ENCODE peak calls at places on chromosomes 6 and 20, in seven cellular contexts. One of them, this sample, is unnamed.
A peak's percentile ranks its signal among the peaks of the same experiment; 100 is the strongest.

GRCh38 chr20:37315293-37316110 is 26.0 kb downstream of the MANBAL start:
- DNase-seq in ovary: peak; percentile 89
- DNase-seq in breast epithelium: no peak
- DNase-seq in CD8-positive, alpha-beta T cell: no peak
- DNase-seq in GM13977: peak; percentile 44
- DNase-seq in glutamatergic neuron: no peak
- DNase-seq in Calu3: no peak
- DNase-seq in this sample: peak; percentile 59

GRCh38 chr6:25697537-25698340 is 45.7 kb downstream of the SCGN start:
- DNase-seq in GM13977: no peak
- DNase-seq in CD8-positive, alpha-beta T cell: no peak
- DNase-seq in ovary: no peak
- DNase-seq in breast epithelium: no peak
- DNase-seq in glutamatergic neuron: no peak
- DNase-seq in Calu3: no peak
- DNase-seq in this sample: no peak

GRCh38 chr6:81613606-81614005 is 138.9 kb downstream of the TENT5A start:
- DNase-seq in GM13977: no peak
- DNase-seq in CD8-positive, alpha-beta T cell: no peak
- DNase-seq in ovary: no peak
- DNase-seq in Calu3: no peak
- DNase-seq in glutamatergic neuron: no peak
- DNase-seq in breast epithelium: no peak
- DNase-seq in this sample: no peak

GRCh38 chr6:88455317-88455716 is 289.2 kb upstream of the CNR1 start:
- DNase-seq in Calu3: no peak
- DNase-seq in CD8-positive, alpha-beta T cell: no peak
- DNase-seq in ovary: no peak
- DNase-seq in glutamatergic neuron: no peak
- DNase-seq in breast epithelium: no peak
- DNase-seq in GM13977: no peak
- DNase-seq in this sample: no peak

GRCh38 chr20:62668441-62669027 is 26.2 kb downstream of the SLCO4A1 start:
- DNase-seq in ovary: peak; percentile 80
- DNase-seq in glutamatergic neuron: peak; percentile 87
- DNase-seq in CD8-positive, alpha-beta T cell: no peak
- DNase-seq in breast epithelium: peak; percentile 64
- DNase-seq in Calu3: peak; percentile 89
- DNase-seq in GM13977: peak; percentile 80
- DNase-seq in this sample: peak; percentile 71

GRCh38 chr6:79077680-79078056 is 386 bp downstream of the PHIP start:
- DNase-seq in breast epithelium: peak; percentile 51
- DNase-seq in CD8-positive, alpha-beta T cell: no peak
- DNase-seq in GM13977: peak; percentile 71
- DNase-seq in Calu3: peak; percentile 57
- DNase-seq in ovary: no peak
- DNase-seq in glutamatergic neuron: no peak
- DNase-seq in this sample: peak; percentile 71

GRCh38 chr20:61259741-61260140 is 7.7 kb downstream of the CDH4 start:
- DNase-seq in glutamatergic neuron: no peak
- DNase-seq in CD8-positive, alpha-beta T cell: no peak
- DNase-seq in breast epithelium: no peak
- DNase-seq in ovary: no peak
- DNase-seq in Calu3: no peak
- DNase-seq in GM13977: no peak
- DNase-seq in this sample: no peak

GRCh38 chr20:25178563-25179438 is 16.7 kb upstream of the ENTPD6 start:
- DNase-seq in breast epithelium: no peak
- DNase-seq in glutamatergic neuron: no peak
- DNase-seq in Calu3: peak; percentile 26
- DNase-seq in CD8-positive, alpha-beta T cell: no peak
- DNase-seq in ovary: no peak
- DNase-seq in GM13977: peak; percentile 67
- DNase-seq in this sample: no peak

GRCh38 chr20:23482138-23482537 is 8.8 kb upstream of the CST8 start:
- DNase-seq in breast epithelium: no peak
- DNase-seq in glutamatergic neuron: no peak
- DNase-seq in GM13977: no peak
- DNase-seq in Calu3: no peak
- DNase-seq in CD8-positive, alpha-beta T cell: no peak
- DNase-seq in ovary: no peak
- DNase-seq in this sample: no peak

GRCh38 chr6:15754035-15754705 is 91.3 kb upstream of the DTNBP1 start:
- DNase-seq in GM13977: no peak
- DNase-seq in glutamatergic neuron: no peak
- DNase-seq in breast epithelium: no peak
- DNase-seq in CD8-positive, alpha-beta T cell: no peak
- DNase-seq in ovary: no peak
- DNase-seq in Calu3: no peak
- DNase-seq in this sample: no peak

GRCh38 chr6:90463359-90463758 is 123.5 kb downstream of the MAP3K7 start:
- DNase-seq in breast epithelium: no peak
- DNase-seq in Calu3: no peak
- DNase-seq in CD8-positive, alpha-beta T cell: peak; percentile 35
- DNase-seq in ovary: no peak
- DNase-seq in GM13977: no peak
- DNase-seq in glutamatergic neuron: no peak
- DNase-seq in this sample: no peak

GRCh38 chr6:110449545-110449903 is 26.9 kb downstream of the SLC22A16 start:
- DNase-seq in Calu3: no peak
- DNase-seq in glutamatergic neuron: no peak
- DNase-seq in CD8-positive, alpha-beta T cell: no peak
- DNase-seq in breast epithelium: no peak
- DNase-seq in GM13977: no peak
- DNase-seq in ovary: no peak
- DNase-seq in this sample: no peak

GRCh38 chr20:33202451-33202850 is 14.7 kb upstream of the BPIFA3 start:
- DNase-seq in GM13977: no peak
- DNase-seq in breast epithelium: no peak
- DNase-seq in ovary: no peak
- DNase-seq in Calu3: no peak
- DNase-seq in glutamatergic neuron: no peak
- DNase-seq in CD8-positive, alpha-beta T cell: no peak
- DNase-seq in this sample: no peak

GRCh38 chr6:38477680-38478260 is 162.0 kb downstream of the BTBD9 start:
- DNase-seq in ovary: no peak
- DNase-seq in glutamatergic neuron: no peak
- DNase-seq in CD8-positive, alpha-beta T cell: no peak
- DNase-seq in GM13977: no peak
- DNase-seq in breast epithelium: no peak
- DNase-seq in Calu3: no peak
- DNase-seq in this sample: no peak

GRCh38 chr20:55160022-55160421 is 684.6 kb downstream of the DOK5 start:
- DNase-seq in CD8-positive, alpha-beta T cell: no peak
- DNase-seq in glutamatergic neuron: no peak
- DNase-seq in Calu3: no peak
- DNase-seq in ovary: no peak
- DNase-seq in breast epithelium: no peak
- DNase-seq in GM13977: no peak
- DNase-seq in this sample: no peak

GRCh38 chr6:170203212-170203611 is 87.7 kb downstream of the DLL1 start:
- DNase-seq in GM13977: no peak
- DNase-seq in Calu3: no peak
- DNase-seq in CD8-positive, alpha-beta T cell: no peak
- DNase-seq in glutamatergic neuron: no peak
- DNase-seq in ovary: no peak
- DNase-seq in breast epithelium: no peak
- DNase-seq in this sample: no peak

GRCh38 chr6:138099832-138100231 is 7.4 kb downstream of the PERP start:
- DNase-seq in glutamatergic neuron: no peak
- DNase-seq in GM13977: no peak
- DNase-seq in CD8-positive, alpha-beta T cell: no peak
- DNase-seq in Calu3: no peak
- DNase-seq in breast epithelium: no peak
- DNase-seq in ovary: no peak
- DNase-seq in this sample: no peak

GRCh38 chr6:5325173-5325572 is 63.9 kb downstream of the FARS2 start:
- DNase-seq in breast epithelium: no peak
- DNase-seq in ovary: no peak
- DNase-seq in Calu3: no peak
- DNase-seq in glutamatergic neuron: no peak
- DNase-seq in GM13977: no peak
- DNase-seq in CD8-positive, alpha-beta T cell: no peak
- DNase-seq in this sample: no peak

GRCh38 chr6:44073612-44074382 is 53.5 kb downstream of the MRPL14 start:
- DNase-seq in ovary: no peak
- DNase-seq in GM13977: no peak
- DNase-seq in Calu3: no peak
- DNase-seq in breast epithelium: no peak
- DNase-seq in CD8-positive, alpha-beta T cell: no peak
- DNase-seq in glutamatergic neuron: no peak
- DNase-seq in this sample: no peak

GRCh38 chr20:35395728-35396127 is 16.0 kb downstream of the UQCC1 start:
- DNase-seq in Calu3: no peak
- DNase-seq in GM13977: no peak
- DNase-seq in breast epithelium: no peak
- DNase-seq in CD8-positive, alpha-beta T cell: no peak
- DNase-seq in glutamatergic neuron: no peak
- DNase-seq in ovary: no peak
- DNase-seq in this sample: no peak

GRCh38 chr6:15090145-15090579 is 155.7 kb upstream of the JARID2 start:
- DNase-seq in GM13977: no peak
- DNase-seq in Calu3: no peak
- DNase-seq in CD8-positive, alpha-beta T cell: no peak
- DNase-seq in ovary: no peak
- DNase-seq in glutamatergic neuron: no peak
- DNase-seq in breast epithelium: no peak
- DNase-seq in this sample: no peak

GRCh38 chr6:144757299-144757698 is 472.2 kb downstream of the UTRN start:
- DNase-seq in breast epithelium: no peak
- DNase-seq in GM13977: no peak
- DNase-seq in CD8-positive, alpha-beta T cell: no peak
- DNase-seq in ovary: no peak
- DNase-seq in glutamatergic neuron: no peak
- DNase-seq in Calu3: no peak
- DNase-seq in this sample: no peak

GRCh38 chr20:3693376-3693775 is 11.6 kb upstream of the ADAM33 start:
- DNase-seq in CD8-positive, alpha-beta T cell: no peak
- DNase-seq in ovary: no peak
- DNase-seq in Calu3: no peak
- DNase-seq in breast epithelium: no peak
- DNase-seq in glutamatergic neuron: no peak
- DNase-seq in GM13977: no peak
- DNase-seq in this sample: no peak

GRCh38 chr6:111843347-111844147 is 29.7 kb downstream of the FYN start:
- DNase-seq in glutamatergic neuron: no peak
- DNase-seq in ovary: no peak
- DNase-seq in breast epithelium: no peak
- DNase-seq in Calu3: no peak
- DNase-seq in GM13977: no peak
- DNase-seq in CD8-positive, alpha-beta T cell: peak; percentile 78
- DNase-seq in this sample: no peak

GRCh38 chr20:59835448-59836395 is 97.7 kb downstream of the SYCP2 start:
- DNase-seq in ovary: peak; percentile 72
- DNase-seq in GM13977: peak; percentile 23
- DNase-seq in glutamatergic neuron: no peak
- DNase-seq in breast epithelium: peak; percentile 47
- DNase-seq in CD8-positive, alpha-beta T cell: no peak
- DNase-seq in Calu3: peak; percentile 61
- DNase-seq in this sample: no peak

GRCh38 chr20:58236612-58237317 is 8.3 kb upstream of the ANKRD60 start:
- DNase-seq in breast epithelium: peak; percentile 69
- DNase-seq in ovary: peak; percentile 84
- DNase-seq in Calu3: peak; percentile 90
- DNase-seq in CD8-positive, alpha-beta T cell: peak; percentile 76
- DNase-seq in GM13977: peak; percentile 85
- DNase-seq in glutamatergic neuron: peak; percentile 89
- DNase-seq in this sample: no peak
- TF ChIP-seq CTCF in breast epithelium: peak; percentile 60
- TF ChIP-seq CTCF in ovary: peak; percentile 77
- TF ChIP-seq CTCF in Calu3: peak; percentile 96
- TF ChIP-seq CTCF in CD8-positive, alpha-beta T cell: peak; percentile 96
- TF ChIP-seq CTCF in GM13977: peak; percentile 94
- TF ChIP-seq CTCF in glutamatergic neuron: peak; percentile 96
- TF ChIP-seq CTCF in this sample: peak; percentile 97

GRCh38 chr6:167349816-167350215 is 24.9 kb downstream of the TTLL2 start:
- DNase-seq in CD8-positive, alpha-beta T cell: no peak
- DNase-seq in ovary: no peak
- DNase-seq in glutamatergic neuron: no peak
- DNase-seq in GM13977: no peak
- DNase-seq in Calu3: no peak
- DNase-seq in breast epithelium: no peak
- DNase-seq in this sample: no peak

GRCh38 chr6:167345960-167346359 is 21.1 kb downstream of the TTLL2 start:
- DNase-seq in Calu3: no peak
- DNase-seq in GM13977: no peak
- DNase-seq in CD8-positive, alpha-beta T cell: no peak
- DNase-seq in breast epithelium: no peak
- DNase-seq in glutamatergic neuron: no peak
- DNase-seq in ovary: no peak
- DNase-seq in this sample: no peak

GRCh38 chr6:167350322-167350721 is 25.4 kb downstream of the TTLL2 start:
- DNase-seq in ovary: no peak
- DNase-seq in breast epithelium: no peak
- DNase-seq in GM13977: no peak
- DNase-seq in glutamatergic neuron: no peak
- DNase-seq in CD8-positive, alpha-beta T cell: no peak
- DNase-seq in Calu3: no peak
- DNase-seq in this sample: no peak

GRCh38 chr6:167350731-167351655 is 26.1 kb downstream of the TTLL2 start:
- DNase-seq in ovary: peak; percentile 84
- DNase-seq in breast epithelium: peak; percentile 66
- DNase-seq in glutamatergic neuron: peak; percentile 91
- DNase-seq in GM13977: peak; percentile 65
- DNase-seq in Calu3: peak; percentile 87
- DNase-seq in CD8-positive, alpha-beta T cell: peak; percentile 77
- DNase-seq in this sample: no peak

GRCh38 chr6:167351656-167352354 is 26.9 kb downstream of the TTLL2 start:
- DNase-seq in CD8-positive, alpha-beta T cell: no peak
- DNase-seq in Calu3: no peak
- DNase-seq in glutamatergic neuron: no peak
- DNase-seq in GM13977: no peak
- DNase-seq in breast epithelium: no peak
- DNase-seq in ovary: no peak
- DNase-seq in this sample: no peak
- TF ChIP-seq CTCF in CD8-positive, alpha-beta T cell: no peak
- TF ChIP-seq CTCF in Calu3: no peak
- TF ChIP-seq CTCF in glutamatergic neuron: no peak
- TF ChIP-seq CTCF in GM13977: no peak
- TF ChIP-seq CTCF in breast epithelium: no peak
- TF ChIP-seq CTCF in ovary: no peak
- TF ChIP-seq CTCF in this sample: no peak

GRCh38 chr6:168314948-168315347 is 4.6 kb downstream of the DACT2 start:
- DNase-seq in ovary: no peak
- DNase-seq in GM13977: no peak
- DNase-seq in CD8-positive, alpha-beta T cell: no peak
- DNase-seq in glutamatergic neuron: no peak
- DNase-seq in breast epithelium: no peak
- DNase-seq in Calu3: no peak
- DNase-seq in this sample: no peak
- TF ChIP-seq CTCF in ovary: no peak
- TF ChIP-seq CTCF in GM13977: no peak
- TF ChIP-seq CTCF in CD8-positive, alpha-beta T cell: no peak
- TF ChIP-seq CTCF in glutamatergic neuron: no peak
- TF ChIP-seq CTCF in breast epithelium: no peak
- TF ChIP-seq CTCF in Calu3: no peak
- TF ChIP-seq CTCF in this sample: no peak

DNA sequence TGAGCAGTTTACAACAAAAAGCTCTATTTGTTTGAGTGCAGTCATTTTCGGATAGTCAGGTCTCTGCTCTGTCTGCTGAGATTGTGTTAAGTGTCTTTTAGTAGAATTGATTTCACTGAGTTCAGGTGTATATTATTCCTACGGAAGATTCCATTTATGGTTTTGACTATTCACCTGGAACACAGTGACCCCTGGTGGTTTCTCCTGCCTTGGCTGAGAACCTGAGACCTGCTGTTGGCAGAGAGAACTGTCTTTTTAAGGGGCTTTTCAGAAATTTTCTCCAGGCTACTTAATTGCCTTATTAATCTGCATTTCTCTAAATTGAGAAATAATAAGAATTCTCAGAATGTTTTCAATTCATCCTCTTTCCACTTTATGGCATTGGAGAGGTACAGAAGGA is 508.0 kb downstream of the TBC1D32 start:
- DNase-seq in ovary: no peak
- DNase-seq in Calu3: peak; percentile 73
- DNase-seq in GM13977: no peak
- DNase-seq in breast epithelium: no peak
- DNase-seq in glutamatergic neuron: peak; percentile 66
- DNase-seq in CD8-positive, alpha-beta T cell: no peak
- DNase-seq in this sample: no peak
- TF ChIP-seq CTCF in ovary: no peak
- TF ChIP-seq CTCF in Calu3: peak; percentile 59
- TF ChIP-seq CTCF in GM13977: peak; percentile 42
- TF ChIP-seq CTCF in breast epithelium: no peak
- TF ChIP-seq CTCF in glutamatergic neuron: peak; percentile 76
- TF ChIP-seq CTCF in CD8-positive, alpha-beta T cell: no peak
- TF ChIP-seq CTCF in this sample: peak; percentile 19